ENCODE peak calls at places on chromosomes 6 and 20, in six cellular contexts. One of them, this sample, is unnamed.

GRCh38 chr6:64255000-64255399 is 619.4 kb downstream of the PHF3 start:
- DNase-seq in thoracic aorta: no peak
- DNase-seq in AG09319: no peak
- DNase-seq in sigmoid colon: no peak
- DNase-seq in psoas muscle: no peak
- DNase-seq in progenitor cell of endocrine pancreas: no peak
- DNase-seq in this sample: no peak

GRCh38 chr6:160586374-160586773 is 77.7 kb downstream of the LPA start:
- DNase-seq in sigmoid colon: no peak
- DNase-seq in progenitor cell of endocrine pancreas: no peak
- DNase-seq in thoracic aorta: no peak
- DNase-seq in AG09319: no peak
- DNase-seq in psoas muscle: no peak
- DNase-seq in this sample: no peak

GRCh38 chr6:82783587-82784253 is 281.9 kb downstream of the UBE3D start:
- DNase-seq in progenitor cell of endocrine pancreas: no peak
- DNase-seq in psoas muscle: no peak
- DNase-seq in AG09319: no peak
- DNase-seq in sigmoid colon: no peak
- DNase-seq in thoracic aorta: no peak
- DNase-seq in this sample: no peak

GRCh38 chr6:108277831-108278230 is 17.0 kb upstream of the SNX3 start:
- DNase-seq in psoas muscle: no peak
- DNase-seq in sigmoid colon: no peak
- DNase-seq in thoracic aorta: no peak
- DNase-seq in AG09319: no peak
- DNase-seq in progenitor cell of endocrine pancreas: no peak
- DNase-seq in this sample: no peak

GRCh38 chr6:125393449-125393858 is 91.7 kb upstream of the HDDC2 start:
- DNase-seq in thoracic aorta: no peak
- DNase-seq in sigmoid colon: no peak
- DNase-seq in progenitor cell of endocrine pancreas: no peak
- DNase-seq in psoas muscle: no peak
- DNase-seq in AG09319: no peak
- DNase-seq in this sample: peak; percentile 20

GRCh38 chr6:5361371-5361770 is 100.1 kb downstream of the FARS2 start:
- DNase-seq in psoas muscle: no peak
- DNase-seq in thoracic aorta: no peak
- DNase-seq in sigmoid colon: no peak
- DNase-seq in AG09319: no peak
- DNase-seq in progenitor cell of endocrine pancreas: no peak
- DNase-seq in this sample: no peak

GRCh38 chr6:130853555-130854183 is 26.5 kb downstream of the SMLR1 start:
- DNase-seq in AG09319: no peak
- DNase-seq in thoracic aorta: no peak
- DNase-seq in psoas muscle: no peak
- DNase-seq in progenitor cell of endocrine pancreas: no peak
- DNase-seq in sigmoid colon: no peak
- DNase-seq in this sample: no peak

GRCh38 chr20:43824699-43825402 is 89.8 kb upstream of the TOX2 start:
- DNase-seq in thoracic aorta: no peak
- DNase-seq in psoas muscle: no peak
- DNase-seq in progenitor cell of endocrine pancreas: no peak
- DNase-seq in sigmoid colon: peak; percentile 19
- DNase-seq in AG09319: no peak
- DNase-seq in this sample: no peak

GRCh38 chr6:107820571-107821261 is 3.4 kb downstream of the SCML4 start:
- DNase-seq in AG09319: no peak
- DNase-seq in sigmoid colon: no peak
- DNase-seq in thoracic aorta: no peak
- DNase-seq in psoas muscle: no peak
- DNase-seq in progenitor cell of endocrine pancreas: no peak
- DNase-seq in this sample: no peak

GRCh38 chr20:1180949-1181348 is 3.8 kb downstream of the TMEM74B start:
- DNase-seq in psoas muscle: no peak
- DNase-seq in progenitor cell of endocrine pancreas: no peak
- DNase-seq in thoracic aorta: no peak
- DNase-seq in sigmoid colon: no peak
- DNase-seq in AG09319: no peak
- DNase-seq in this sample: no peak

GRCh38 chr20:1178103-1178502 is 6.7 kb downstream of the TMEM74B start:
- DNase-seq in sigmoid colon: no peak
- DNase-seq in progenitor cell of endocrine pancreas: no peak
- DNase-seq in psoas muscle: no peak
- DNase-seq in thoracic aorta: no peak
- DNase-seq in AG09319: no peak
- DNase-seq in this sample: no peak

GRCh38 chr20:1178623-1179022 is 6.2 kb downstream of the TMEM74B start:
- DNase-seq in AG09319: no peak
- DNase-seq in thoracic aorta: no peak
- DNase-seq in psoas muscle: no peak
- DNase-seq in sigmoid colon: no peak
- DNase-seq in progenitor cell of endocrine pancreas: no peak
- DNase-seq in this sample: no peak

GRCh38 chr20:1174787-1175186 is 10.0 kb downstream of the TMEM74B start:
- DNase-seq in sigmoid colon: no peak
- DNase-seq in psoas muscle: no peak
- DNase-seq in thoracic aorta: no peak
- DNase-seq in AG09319: no peak
- DNase-seq in progenitor cell of endocrine pancreas: no peak
- DNase-seq in this sample: no peak

GRCh38 chr20:1177680-1178079 is 7.1 kb downstream of the TMEM74B start:
- DNase-seq in AG09319: no peak
- DNase-seq in psoas muscle: no peak
- DNase-seq in thoracic aorta: no peak
- DNase-seq in progenitor cell of endocrine pancreas: no peak
- DNase-seq in sigmoid colon: no peak
- DNase-seq in this sample: no peak
- TF ChIP-seq CTCF in AG09319: no peak
- TF ChIP-seq CTCF in psoas muscle: no peak
- TF ChIP-seq CTCF in thoracic aorta: no peak
- TF ChIP-seq CTCF in progenitor cell of endocrine pancreas: peak; percentile 25
- TF ChIP-seq CTCF in sigmoid colon: no peak
- TF ChIP-seq CTCF in this sample: peak; percentile 16

GRCh38 chr6:145652572-145652971 is 82.7 kb downstream of the EPM2A start:
- DNase-seq in psoas muscle: no peak
- DNase-seq in AG09319: no peak
- DNase-seq in progenitor cell of endocrine pancreas: no peak
- DNase-seq in thoracic aorta: no peak
- DNase-seq in sigmoid colon: no peak
- DNase-seq in this sample: no peak

GRCh38 chr6:145651988-145652387 is 83.3 kb downstream of the EPM2A start:
- DNase-seq in psoas muscle: no peak
- DNase-seq in progenitor cell of endocrine pancreas: no peak
- DNase-seq in thoracic aorta: no peak
- DNase-seq in AG09319: no peak
- DNase-seq in sigmoid colon: no peak
- DNase-seq in this sample: no peak

GRCh38 chr6:145660676-145661075 is 74.6 kb downstream of the EPM2A start:
- DNase-seq in sigmoid colon: no peak
- DNase-seq in AG09319: no peak
- DNase-seq in thoracic aorta: no peak
- DNase-seq in psoas muscle: no peak
- DNase-seq in progenitor cell of endocrine pancreas: no peak
- DNase-seq in this sample: no peak

GRCh38 chr6:145656128-145656527 is 79.2 kb downstream of the EPM2A start:
- DNase-seq in AG09319: no peak
- DNase-seq in psoas muscle: no peak
- DNase-seq in thoracic aorta: no peak
- DNase-seq in sigmoid colon: no peak
- DNase-seq in progenitor cell of endocrine pancreas: no peak
- DNase-seq in this sample: no peak
- TF ChIP-seq CTCF in AG09319: no peak
- TF ChIP-seq CTCF in psoas muscle: no peak
- TF ChIP-seq CTCF in thoracic aorta: no peak
- TF ChIP-seq CTCF in sigmoid colon: no peak
- TF ChIP-seq CTCF in progenitor cell of endocrine pancreas: no peak
- TF ChIP-seq CTCF in this sample: no peak

GRCh38 chr6:118281291-118281690 is 266.8 kb upstream of the PLN start:
- DNase-seq in sigmoid colon: no peak
- DNase-seq in AG09319: no peak
- DNase-seq in psoas muscle: no peak
- DNase-seq in progenitor cell of endocrine pancreas: no peak
- DNase-seq in thoracic aorta: no peak
- DNase-seq in this sample: no peak
- TF ChIP-seq CTCF in sigmoid colon: no peak
- TF ChIP-seq CTCF in AG09319: no peak
- TF ChIP-seq CTCF in psoas muscle: no peak
- TF ChIP-seq CTCF in progenitor cell of endocrine pancreas: no peak
- TF ChIP-seq CTCF in thoracic aorta: no peak
- TF ChIP-seq CTCF in this sample: no peak

GRCh38 chr6:50815436-50816114 is 3.1 kb upstream of the TFAP2B start:
- DNase-seq in psoas muscle: no peak
- DNase-seq in AG09319: no peak
- DNase-seq in sigmoid colon: no peak
- DNase-seq in thoracic aorta: no peak
- DNase-seq in progenitor cell of endocrine pancreas: no peak
- DNase-seq in this sample: no peak
- TF ChIP-seq CTCF in psoas muscle: no peak
- TF ChIP-seq CTCF in AG09319: peak; percentile 42
- TF ChIP-seq CTCF in sigmoid colon: no peak
- TF ChIP-seq CTCF in thoracic aorta: no peak
- TF ChIP-seq CTCF in progenitor cell of endocrine pancreas: peak; percentile 62
- TF ChIP-seq CTCF in this sample: peak; percentile 44

GRCh38 chr6:57221191-57221935 is 744 bp downstream of the RAB23 start:
- DNase-seq in sigmoid colon: peak; percentile 86
- DNase-seq in thoracic aorta: no peak
- DNase-seq in progenitor cell of endocrine pancreas: peak; percentile 72
- DNase-seq in AG09319: no peak
- DNase-seq in psoas muscle: peak; percentile 53
- DNase-seq in this sample: peak; percentile 68
- TF ChIP-seq CTCF in sigmoid colon: peak; percentile 57
- TF ChIP-seq CTCF in thoracic aorta: peak; percentile 60
- TF ChIP-seq CTCF in progenitor cell of endocrine pancreas: peak; percentile 51
- TF ChIP-seq CTCF in AG09319: peak; percentile 36
- TF ChIP-seq CTCF in psoas muscle: peak; percentile 32
- TF ChIP-seq CTCF in this sample: no peak

GRCh38 chr20:39264506-39265172 is 302.5 kb downstream of the DHX35 start:
- DNase-seq in thoracic aorta: peak; percentile 8
- DNase-seq in AG09319: peak; percentile 35
- DNase-seq in psoas muscle: peak; percentile 65
- DNase-seq in sigmoid colon: peak; percentile 82
- DNase-seq in progenitor cell of endocrine pancreas: peak; percentile 40
- DNase-seq in this sample: peak; percentile 56
- TF ChIP-seq CTCF in thoracic aorta: peak; percentile 56
- TF ChIP-seq CTCF in AG09319: peak; percentile 94
- TF ChIP-seq CTCF in psoas muscle: peak; percentile 79
- TF ChIP-seq CTCF in sigmoid colon: peak; percentile 82
- TF ChIP-seq CTCF in progenitor cell of endocrine pancreas: peak; percentile 86
- TF ChIP-seq CTCF in this sample: peak; percentile 89

GRCh38 chr6:37702314-37702713 is 4.6 kb upstream of the MDGA1 start:
- DNase-seq in psoas muscle: no peak
- DNase-seq in thoracic aorta: no peak
- DNase-seq in sigmoid colon: no peak
- DNase-seq in AG09319: no peak
- DNase-seq in progenitor cell of endocrine pancreas: no peak
- DNase-seq in this sample: no peak
- TF ChIP-seq CTCF in psoas muscle: no peak
- TF ChIP-seq CTCF in thoracic aorta: no peak
- TF ChIP-seq CTCF in sigmoid colon: no peak
- TF ChIP-seq CTCF in AG09319: no peak
- TF ChIP-seq CTCF in progenitor cell of endocrine pancreas: peak; percentile 14
- TF ChIP-seq CTCF in this sample: peak; percentile 30

GRCh38 chr6:123402052-123402451 is 234.7 kb downstream of the TRDN start:
- DNase-seq in AG09319: no peak
- DNase-seq in thoracic aorta: no peak
- DNase-seq in sigmoid colon: no peak
- DNase-seq in progenitor cell of endocrine pancreas: no peak
- DNase-seq in psoas muscle: no peak
- DNase-seq in this sample: peak; percentile 8

GRCh38 chr6:123393333-123393732 is 243.4 kb downstream of the TRDN start:
- DNase-seq in thoracic aorta: no peak
- DNase-seq in progenitor cell of endocrine pancreas: no peak
- DNase-seq in sigmoid colon: no peak
- DNase-seq in psoas muscle: no peak
- DNase-seq in AG09319: no peak
- DNase-seq in this sample: no peak

GRCh38 chr6:123398072-123398471 is 238.7 kb downstream of the TRDN start:
- DNase-seq in psoas muscle: no peak
- DNase-seq in progenitor cell of endocrine pancreas: no peak
- DNase-seq in sigmoid colon: no peak
- DNase-seq in thoracic aorta: no peak
- DNase-seq in AG09319: no peak
- DNase-seq in this sample: no peak
- TF ChIP-seq CTCF in psoas muscle: no peak
- TF ChIP-seq CTCF in progenitor cell of endocrine pancreas: no peak
- TF ChIP-seq CTCF in sigmoid colon: no peak
- TF ChIP-seq CTCF in thoracic aorta: no peak
- TF ChIP-seq CTCF in AG09319: no peak
- TF ChIP-seq CTCF in this sample: no peak

GRCh38 chr20:20052074-20052970 is at the start of the genes CFAP61 and CRNKL1:
- DNase-seq in sigmoid colon: peak; percentile 98
- DNase-seq in AG09319: peak; percentile 86
- DNase-seq in thoracic aorta: peak; percentile 82
- DNase-seq in progenitor cell of endocrine pancreas: peak; percentile 89
- DNase-seq in psoas muscle: peak; percentile 95
- DNase-seq in this sample: peak; percentile 91
- TF ChIP-seq CTCF in sigmoid colon: no peak
- TF ChIP-seq CTCF in AG09319: no peak
- TF ChIP-seq CTCF in thoracic aorta: no peak
- TF ChIP-seq CTCF in progenitor cell of endocrine pancreas: peak; percentile 18
- TF ChIP-seq CTCF in psoas muscle: no peak
- TF ChIP-seq CTCF in this sample: no peak

DNA sequence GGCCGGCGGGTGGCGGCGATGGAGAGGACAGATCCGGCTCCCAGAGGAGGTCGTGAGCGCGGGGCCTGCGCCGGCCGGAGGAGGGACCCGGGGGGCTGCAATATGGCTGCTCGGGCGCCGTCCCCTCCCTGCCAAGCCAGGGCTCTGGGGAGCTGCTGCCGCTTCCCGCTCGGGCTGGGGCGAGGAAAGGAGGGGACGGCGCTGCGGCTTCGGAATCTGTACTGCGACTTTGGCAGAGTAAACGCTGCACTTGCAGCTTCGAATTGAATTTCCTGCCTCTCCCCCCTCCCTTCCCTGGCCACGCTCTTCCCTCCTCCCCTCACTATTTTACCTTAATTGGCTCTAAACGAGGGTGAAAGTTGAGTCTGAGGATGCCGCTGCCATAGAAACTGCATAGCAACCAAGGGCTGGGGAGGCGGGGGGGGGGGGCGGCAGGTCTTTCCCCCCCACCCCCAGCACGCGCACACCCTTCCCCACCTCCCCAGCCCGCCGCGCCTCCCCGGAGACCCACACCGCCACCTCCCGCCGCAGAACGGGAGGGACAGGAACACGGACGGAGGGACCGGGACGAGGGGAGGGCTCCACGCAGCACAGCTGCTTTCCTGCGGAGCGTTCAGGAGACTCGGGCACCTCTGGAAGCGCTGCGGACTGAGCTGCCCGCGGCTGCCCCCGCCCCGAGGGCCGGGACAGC is 93.9 kb downstream of the RNASET2 start:
- DNase-seq in AG09319: no peak
- DNase-seq in psoas muscle: no peak
- DNase-seq in progenitor cell of endocrine pancreas: peak; percentile 23
- DNase-seq in thoracic aorta: no peak
- DNase-seq in sigmoid colon: no peak
- DNase-seq in this sample: peak; percentile 71
- TF ChIP-seq CTCF in AG09319: no peak
- TF ChIP-seq CTCF in psoas muscle: no peak
- TF ChIP-seq CTCF in progenitor cell of endocrine pancreas: no peak
- TF ChIP-seq CTCF in thoracic aorta: no peak
- TF ChIP-seq CTCF in sigmoid colon: no peak
- TF ChIP-seq CTCF in this sample: peak; percentile 55